ENCODE peak calls at places on chromosome 19, in six cellular contexts. One of them, this sample, is unnamed.

GRCh38 chr19:34345934-34346333 is 19.1 kb upstream of the GPI start:
- DNase-seq in T-helper 17 cell: peak
- DNase-seq in nephron progenitor cell: peak
- DNase-seq in Ammon's horn: peak
- DNase-seq in mammary epithelial cell: peak
- DNase-seq in fibroblast of mammary gland: peak
- DNase-seq in this sample: no peak

GRCh38 chr19:42762782-42763181 is 2.7 kb downstream of the PSG8 start:
- DNase-seq in mammary epithelial cell: peak
- DNase-seq in Ammon's horn: no peak
- DNase-seq in nephron progenitor cell: no peak
- DNase-seq in T-helper 17 cell: no peak
- DNase-seq in fibroblast of mammary gland: no peak
- DNase-seq in this sample: no peak

GRCh38 chr19:16338470-16339360 is 14.1 kb downstream of the KLF2 start:
- DNase-seq in mammary epithelial cell: peak
- DNase-seq in Ammon's horn: no peak
- DNase-seq in nephron progenitor cell: no peak
- DNase-seq in fibroblast of mammary gland: peak
- DNase-seq in T-helper 17 cell: no peak
- DNase-seq in this sample: no peak

GRCh38 chr19:39917561-39918182 is 16.8 kb downstream of the FCGBP start:
- DNase-seq in fibroblast of mammary gland: no peak
- DNase-seq in nephron progenitor cell: no peak
- DNase-seq in T-helper 17 cell: no peak
- DNase-seq in Ammon's horn: no peak
- DNase-seq in mammary epithelial cell: no peak
- DNase-seq in this sample: no peak

GRCh38 chr19:27775395-27775794 is 1437.6 kb downstream of the UQCRFS1 start:
- DNase-seq in T-helper 17 cell: no peak
- DNase-seq in nephron progenitor cell: no peak
- DNase-seq in Ammon's horn: no peak
- DNase-seq in mammary epithelial cell: no peak
- DNase-seq in fibroblast of mammary gland: no peak
- DNase-seq in this sample: no peak

GRCh38 chr19:11995174-11995573 is 30.3 kb downstream of the ZNF763 start:
- DNase-seq in fibroblast of mammary gland: peak
- DNase-seq in mammary epithelial cell: no peak
- DNase-seq in nephron progenitor cell: no peak
- DNase-seq in T-helper 17 cell: no peak
- DNase-seq in Ammon's horn: no peak
- DNase-seq in this sample: no peak

GRCh38 chr19:47369923-47370625 is 21.0 kb downstream of the DHX34 start:
- DNase-seq in T-helper 17 cell: no peak
- DNase-seq in fibroblast of mammary gland: peak
- DNase-seq in Ammon's horn: no peak
- DNase-seq in mammary epithelial cell: no peak
- DNase-seq in nephron progenitor cell: no peak
- DNase-seq in this sample: no peak

GRCh38 chr19:46860846-46861690 is at the start of gene ARHGAP35:
- DNase-seq in Ammon's horn: peak
- DNase-seq in nephron progenitor cell: peak
- DNase-seq in T-helper 17 cell: peak
- DNase-seq in mammary epithelial cell: no peak
- DNase-seq in fibroblast of mammary gland: no peak
- DNase-seq in this sample: no peak

GRCh38 chr19:54162241-54162805 is 2.8 kb upstream of the LENG1 start:
- DNase-seq in Ammon's horn: peak
- DNase-seq in T-helper 17 cell: peak
- DNase-seq in nephron progenitor cell: peak
- DNase-seq in fibroblast of mammary gland: peak
- DNase-seq in mammary epithelial cell: peak
- DNase-seq in this sample: peak

GRCh38 chr19:17671906-17672305 is 16.2 kb downstream of the UNC13A start:
- DNase-seq in fibroblast of mammary gland: peak
- DNase-seq in T-helper 17 cell: no peak
- DNase-seq in mammary epithelial cell: peak
- DNase-seq in Ammon's horn: no peak
- DNase-seq in nephron progenitor cell: no peak
- DNase-seq in this sample: no peak

GRCh38 chr19:11435833-11436313 is 438 bp downstream of the PRKCSH start:
- DNase-seq in nephron progenitor cell: peak
- DNase-seq in Ammon's horn: no peak
- DNase-seq in T-helper 17 cell: no peak
- DNase-seq in mammary epithelial cell: no peak
- DNase-seq in fibroblast of mammary gland: peak
- DNase-seq in this sample: no peak

GRCh38 chr19:50835103-50835784 is 1.9 kb upstream of the KLK15 start:
- DNase-seq in mammary epithelial cell: peak
- DNase-seq in T-helper 17 cell: no peak
- DNase-seq in fibroblast of mammary gland: no peak
- DNase-seq in nephron progenitor cell: no peak
- DNase-seq in Ammon's horn: no peak
- DNase-seq in this sample: no peak

GRCh38 chr19:11539495-11540365 is 1.1 kb downstream of the CNN1 start:
- DNase-seq in Ammon's horn: no peak
- DNase-seq in nephron progenitor cell: peak
- DNase-seq in T-helper 17 cell: no peak
- DNase-seq in mammary epithelial cell: no peak
- DNase-seq in fibroblast of mammary gland: no peak
- DNase-seq in this sample: no peak

GRCh38 chr19:1354496-1355257 is 29.0 kb upstream of the NDUFS7 start:
- DNase-seq in T-helper 17 cell: peak
- DNase-seq in fibroblast of mammary gland: peak
- DNase-seq in mammary epithelial cell: peak
- DNase-seq in Ammon's horn: peak
- DNase-seq in nephron progenitor cell: peak
- DNase-seq in this sample: peak

GRCh38 chr19:4362038-4362828 is 18.9 kb downstream of the MPND start:
- DNase-seq in Ammon's horn: no peak
- DNase-seq in fibroblast of mammary gland: no peak
- DNase-seq in nephron progenitor cell: peak
- DNase-seq in mammary epithelial cell: no peak
- DNase-seq in T-helper 17 cell: no peak
- DNase-seq in this sample: peak

GRCh38 chr19:30315159-30315558 is 57.0 kb upstream of the ZNF536 start:
- DNase-seq in Ammon's horn: no peak
- DNase-seq in nephron progenitor cell: no peak
- DNase-seq in T-helper 17 cell: no peak
- DNase-seq in fibroblast of mammary gland: no peak
- DNase-seq in mammary epithelial cell: no peak
- DNase-seq in this sample: no peak

GRCh38 chr19:49758292-49758691 is 4.8 kb downstream of the TSKS start:
- DNase-seq in fibroblast of mammary gland: peak
- DNase-seq in nephron progenitor cell: no peak
- DNase-seq in T-helper 17 cell: no peak
- DNase-seq in Ammon's horn: no peak
- DNase-seq in mammary epithelial cell: no peak
- DNase-seq in this sample: no peak

GRCh38 chr19:3547301-3547731 is 8.3 kb downstream of the TEKTIP1 start:
- DNase-seq in mammary epithelial cell: no peak
- DNase-seq in T-helper 17 cell: no peak
- DNase-seq in Ammon's horn: no peak
- DNase-seq in nephron progenitor cell: no peak
- DNase-seq in fibroblast of mammary gland: peak
- DNase-seq in this sample: no peak